ENCODE peak calls at places on chromosomes 2 and 18, in four cellular contexts. One of them, this sample, is unnamed.
A peak's percentile ranks its signal among the peaks of the same experiment; 100 is the strongest.

GRCh38 chr18:46411862-46412690 is 244.9 kb downstream of the LOXHD1 start:
- DNase-seq in adipocyte: peak; percentile 33
- DNase-seq in activated naive CD4-positive, alpha-beta T cell: no peak
- DNase-seq in fibroblast of mammary gland: no peak
- DNase-seq in this sample: no peak

GRCh38 chr2:9703701-9704221 is 73.0 kb upstream of the YWHAQ start:
- DNase-seq in activated naive CD4-positive, alpha-beta T cell: no peak
- DNase-seq in fibroblast of mammary gland: peak; percentile 92
- DNase-seq in adipocyte: peak; percentile 66
- DNase-seq in this sample: no peak

GRCh38 chr2:15622614-15623480 is 31.2 kb downstream of the DDX1 start:
- DNase-seq in fibroblast of mammary gland: no peak
- DNase-seq in adipocyte: no peak
- DNase-seq in activated naive CD4-positive, alpha-beta T cell: no peak
- DNase-seq in this sample: no peak

GRCh38 chr2:72104821-72105588 is 42.7 kb downstream of the CYP26B1 start:
- DNase-seq in fibroblast of mammary gland: no peak
- DNase-seq in activated naive CD4-positive, alpha-beta T cell: no peak
- DNase-seq in adipocyte: no peak
- DNase-seq in this sample: no peak

GRCh38 chr18:48902023-48902855 is 48.5 kb downstream of the SMAD7 start:
- DNase-seq in adipocyte: peak; percentile 97
- DNase-seq in activated naive CD4-positive, alpha-beta T cell: no peak
- DNase-seq in fibroblast of mammary gland: peak; percentile 84
- DNase-seq in this sample: no peak

GRCh38 chr2:54763636-54764291 is 40.3 kb downstream of the EML6 start:
- DNase-seq in fibroblast of mammary gland: no peak
- DNase-seq in activated naive CD4-positive, alpha-beta T cell: no peak
- DNase-seq in adipocyte: no peak
- DNase-seq in this sample: peak; percentile 9

GRCh38 chr18:69968073-69968472 is 20.4 kb upstream of the CD226 start:
- DNase-seq in adipocyte: no peak
- DNase-seq in activated naive CD4-positive, alpha-beta T cell: peak; percentile 48
- DNase-seq in fibroblast of mammary gland: no peak
- DNase-seq in this sample: no peak

GRCh38 chr2:219001577-219002394 is 8.6 kb upstream of the CRYBA2 start:
- DNase-seq in fibroblast of mammary gland: no peak
- DNase-seq in activated naive CD4-positive, alpha-beta T cell: no peak
- DNase-seq in adipocyte: no peak
- DNase-seq in this sample: no peak

GRCh38 chr2:96815326-96816126 is 542 bp upstream of the CNNM3 start:
- DNase-seq in fibroblast of mammary gland: peak; percentile 44
- DNase-seq in adipocyte: peak; percentile 51
- DNase-seq in activated naive CD4-positive, alpha-beta T cell: no peak
- DNase-seq in this sample: no peak

This sample was measured in NT2/D1.